ENCODE peak calls at places on chromosomes 3 and 15, in nine cellular contexts. G, U, Z, S, A, V, B, I and N are unnamed samples.

GRCh38 chr3:15325228-15325627 is 7.2 kb downstream of the SH3BP5 start:
- DNase-seq in S (no peak), U (no peak), Z (peak), B (peak), V (no peak), G (peak), I (no peak), A (peak), N (peak)

GRCh38 chr3:183033746-183034145 is 53.4 kb upstream of the DCUN1D1 start:
- DNase-seq in U (no peak), V (no peak), S (no peak), G (no peak), A (no peak), Z (no peak), B (peak), I (no peak), N (no peak)

GRCh38 chr3:69986419-69986818 is 13.1 kb upstream of the SAMMSON start:
- DNase-seq in U (no peak), Z (no peak), B (no peak), I (no peak), G (no peak), V (no peak), S (no peak), A (no peak), N (no peak)

GRCh38 chr3:187616307-187616939 is 53.8 kb downstream of the SST start:
- DNase-seq in G (no peak), I (no peak), U (peak), B (peak), A (peak), S (no peak), V (peak), Z (peak), N (no peak)

GRCh38 chr3:57910988-57911387 is 97.2 kb upstream of the FLNB start:
- DNase-seq in B (peak), A (peak), S (no peak), V (peak), Z (no peak), I (no peak), G (no peak), U (no peak), N (no peak)

GRCh38 chr3:128364808-128365360 is 101.8 kb downstream of the DNAJB8 start:
- DNase-seq in B (no peak), U (no peak), S (no peak), V (no peak), Z (no peak), G (peak), A (no peak), I (peak), N (no peak)

GRCh38 chr3:111051354-111051753 is 20.3 kb upstream of the NECTIN3 start:
- DNase-seq in U (no peak), I (no peak), A (no peak), Z (no peak), G (no peak), S (no peak), B (no peak), V (no peak), N (no peak)

GRCh38 chr15:62141200-62141599 is 23.9 kb downstream of the C2CD4B start:
- DNase-seq in Z (no peak), U (no peak), G (no peak), A (no peak), V (no peak), B (no peak), S (no peak), I (no peak), N (no peak)

GRCh38 chr15:78640840-78641733 is at the start of gene CHRNB4:
- DNase-seq in I (peak), Z (no peak), B (no peak), V (no peak), A (peak), U (no peak), S (no peak), G (no peak), N (no peak)

GRCh38 chr15:65957451-65957850 is 88.2 kb downstream of the RAB11A start:
- DNase-seq in B (no peak), U (no peak), G (no peak), Z (no peak), A (no peak), V (no peak), I (no peak), S (no peak), N (no peak)

GRCh38 chr15:56981160-56981559 is 62.7 kb downstream of the TCF12 start:
- DNase-seq in V (no peak), U (no peak), A (no peak), S (no peak), I (no peak), B (no peak), Z (no peak), G (no peak), N (no peak)

GRCh38 chr15:25543156-25543555 is 104.3 kb upstream of the UBE3A start:
- DNase-seq in G (peak), B (peak), A (no peak), I (no peak), S (peak), Z (peak), U (no peak), V (no peak), N (peak)

GRCh38 chr15:77335298-77335697 is 84.6 kb downstream of the PEAK1 start:
- DNase-seq in B (peak), S (no peak), V (no peak), I (no peak), Z (peak), U (no peak), G (peak), A (peak), N (peak)

GRCh38 chr3:143298886-143299535 is 179.4 kb downstream of the CHST2 start:
- DNase-seq in B (no peak), A (no peak), V (no peak), S (no peak), Z (no peak), I (no peak), U (no peak), G (no peak), N (no peak)

GRCh38 chr15:29596266-29596665 is 226.0 kb downstream of the TJP1 start:
- DNase-seq in V (no peak), G (no peak), S (no peak), U (no peak), Z (no peak), A (peak), I (no peak), B (peak), N (no peak)

GRCh38 chr3:195236801-195237570 is 34.0 kb downstream of the XXYLT1 start:
- DNase-seq in B (no peak), G (no peak), I (no peak), U (no peak), V (no peak), Z (peak), S (peak), A (no peak), N (peak)
- TF ChIP-seq POLR2A in B (no peak), G (no peak), I (no peak), U (no peak), V (no peak), Z (no peak), S (no peak), A (no peak), N (no peak)

GRCh38 chr3:172310361-172310760 is 137.9 kb downstream of the GHSR start:
- DNase-seq in U (no peak), B (no peak), G (no peak), S (no peak), A (no peak), Z (no peak), I (no peak), V (no peak), N (no peak)

GRCh38 chr3:172309059-172309458 is 139.2 kb downstream of the GHSR start:
- DNase-seq in U (no peak), B (no peak), A (no peak), V (no peak), S (no peak), G (no peak), Z (no peak), I (no peak), N (no peak)

GRCh38 chr3:172312006-172312405 is 136.2 kb downstream of the GHSR start:
- DNase-seq in Z (no peak), U (no peak), I (no peak), A (no peak), G (no peak), S (no peak), B (no peak), V (no peak), N (no peak)

GRCh38 chr3:172311217-172311616 is 137.0 kb downstream of the GHSR start:
- DNase-seq in B (no peak), U (no peak), Z (no peak), A (no peak), V (no peak), G (no peak), I (no peak), S (no peak), N (no peak)

GRCh38 chr3:172309741-172310140 is 138.5 kb downstream of the GHSR start:
- DNase-seq in A (no peak), S (no peak), I (no peak), B (no peak), Z (no peak), G (no peak), U (no peak), V (no peak), N (no peak)
- TF ChIP-seq CTCF in A (no peak), S (no peak), I (no peak), B (no peak), Z (no peak), G (no peak), U (no peak), V (no peak), N (no peak)

DNA sequence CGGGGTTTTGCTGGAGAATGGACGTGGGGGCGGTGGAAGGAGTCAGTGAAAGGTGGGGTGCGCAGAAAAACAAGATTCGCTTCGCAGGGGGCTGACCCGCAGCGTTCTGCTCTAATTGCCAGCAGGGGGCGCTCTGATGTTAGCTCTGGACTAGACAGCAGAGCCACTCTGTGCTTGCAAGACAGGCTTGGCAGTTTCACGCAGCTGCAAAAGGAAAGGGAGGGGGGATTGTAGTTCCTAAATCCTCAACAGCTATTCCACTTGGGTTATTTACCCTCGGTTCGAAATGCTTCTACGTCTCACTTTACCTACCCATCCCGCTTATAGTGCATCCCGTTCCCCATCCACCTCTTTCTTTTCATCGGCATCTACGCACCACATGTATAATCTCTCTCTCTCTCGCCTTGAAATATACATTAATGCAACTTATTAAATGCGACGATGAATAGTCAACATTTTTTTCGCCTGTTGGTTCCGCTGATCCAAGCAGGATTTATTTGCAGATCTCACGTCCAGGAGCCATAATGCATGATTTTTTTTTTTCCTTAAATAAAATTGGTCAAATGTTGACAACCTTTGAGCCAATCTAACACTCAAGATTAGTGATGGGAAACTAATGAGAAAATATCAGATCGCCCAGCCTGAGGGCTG is 216.5 kb downstream of the MEIS2 start:
- DNase-seq in I (no peak), A (peak), B (peak), G (peak), U (peak), V (peak), S (peak), Z (peak), N (peak)
- H3K4me3 ChIP-seq in I (peak), A (no peak), B (peak), G (peak), U (peak), V (peak), S (no peak), Z (no peak), N (peak)

GRCh38 chr15:80560601-80561025 is 134.5 kb upstream of the ABHD17C start:
- DNase-seq in G (no peak), Z (no peak), I (no peak), B (no peak), U (no peak), S (no peak), V (no peak), A (no peak), N (no peak)
- TF ChIP-seq POLR2A in G (no peak), Z (no peak), I (no peak), B (no peak), U (no peak), S (no peak), V (no peak), A (no peak), N (no peak)

GRCh38 chr15:60001642-60002527 is 2.2 kb upstream of the FOXB1 start:
- DNase-seq in B (no peak), U (no peak), V (no peak), G (no peak), S (no peak), Z (no peak), I (no peak), A (no peak), N (no peak)

GRCh38 chr15:60004019-60004845 is at the start of gene FOXB1:
- DNase-seq in B (no peak), G (no peak), U (no peak), I (peak), S (no peak), A (no peak), V (no peak), Z (no peak), N (no peak)

GRCh38 chr15:60004846-60005351 is 788 bp downstream of the FOXB1 start:
- DNase-seq in G (no peak), Z (no peak), S (no peak), A (peak), U (no peak), V (peak), I (peak), B (peak), N (no peak)

GRCh38 chr15:60002528-60003218 is 1.4 kb upstream of the FOXB1 start:
- DNase-seq in G (no peak), V (no peak), I (no peak), Z (no peak), A (no peak), U (no peak), B (peak), S (no peak), N (no peak)

DNA sequence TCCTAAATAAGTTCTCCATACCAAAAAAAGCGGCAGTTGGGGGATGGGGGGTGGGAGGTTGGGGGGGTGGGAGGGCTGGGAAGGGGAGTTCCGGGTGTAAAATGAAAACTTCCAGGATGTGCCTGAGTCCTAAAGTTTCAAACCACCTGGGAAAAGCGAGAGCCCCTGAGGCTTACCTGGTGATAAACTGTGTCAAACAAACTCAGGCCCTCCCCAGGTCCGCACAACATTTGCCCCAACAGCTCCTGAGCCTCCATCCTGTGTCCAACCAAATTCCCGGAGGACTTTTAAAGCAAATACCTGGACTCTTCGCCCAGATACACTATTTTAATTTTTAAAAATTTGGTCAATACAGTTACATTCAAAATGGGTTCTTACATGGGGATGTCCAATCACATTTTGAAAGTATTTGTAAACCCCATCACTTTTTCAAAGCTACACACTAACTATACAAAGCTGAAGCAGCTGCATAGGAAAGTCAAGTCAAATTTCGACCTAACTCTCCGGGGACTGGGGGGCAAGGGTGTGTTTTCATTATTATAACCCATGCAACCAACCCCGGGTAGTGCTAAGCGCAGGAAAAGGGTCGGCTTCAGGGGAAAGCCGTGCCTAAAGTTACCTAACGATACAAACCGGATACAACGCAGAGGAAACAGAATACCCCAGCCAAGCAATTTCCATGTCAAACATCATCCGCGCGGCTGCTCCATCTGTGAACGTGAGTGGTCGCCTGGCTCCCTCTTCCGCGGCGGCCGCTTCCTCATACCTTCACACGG is 680 bp upstream of the FOXB1 start:
- DNase-seq in V (no peak), U (no peak), B (no peak), S (no peak), I (peak), G (no peak), Z (no peak), A (no peak), N (no peak)
- TF ChIP-seq CTCF in V (no peak), U (no peak), B (no peak), S (no peak), I (no peak), G (no peak), Z (no peak), A (no peak), N (no peak)

GRCh38 chr3:54122046-54122801 is at the start of gene CACNA2D3:
- DNase-seq in U (peak), V (no peak), I (peak), Z (peak), B (no peak), A (no peak), S (no peak), G (peak), N (no peak)
- H3K4me3 ChIP-seq in U (peak), V (peak), I (peak), Z (no peak), B (no peak), A (no peak), S (peak), G (peak), N (peak)

GRCh38 chr3:73094127-73094526 is 32.7 kb downstream of the EBLN2 start:
- DNase-seq in U (no peak), B (no peak), G (no peak), I (no peak), Z (no peak), A (peak), S (no peak), V (peak), N (no peak)

GRCh38 chr3:73096169-73096568 is 34.7 kb downstream of the EBLN2 start:
- DNase-seq in G (no peak), I (no peak), A (no peak), Z (no peak), B (no peak), V (no peak), U (no peak), S (no peak), N (no peak)

GRCh38 chr3:73098873-73099272 is 37.4 kb downstream of the EBLN2 start:
- DNase-seq in G (no peak), U (no peak), V (no peak), B (no peak), A (no peak), S (no peak), I (no peak), Z (no peak), N (no peak)

GRCh38 chr3:73098026-73098425 is 36.6 kb downstream of the EBLN2 start:
- DNase-seq in G (no peak), U (no peak), V (no peak), B (no peak), A (no peak), Z (no peak), I (no peak), S (no peak), N (no peak)

GRCh38 chr3:73094951-73095350 is 33.5 kb downstream of the EBLN2 start:
- DNase-seq in U (no peak), A (no peak), V (no peak), I (no peak), G (no peak), S (no peak), B (no peak), Z (no peak), N (no peak)
- TF ChIP-seq POLR2A in U (no peak), A (no peak), V (no peak), I (no peak), G (no peak), S (no peak), B (no peak), Z (no peak), N (no peak)